ENCODE peak calls at places on chromosome 20, in seven cellular contexts. L is neuronal stem cell, N is mesendoderm, C is trophoblast cell, D is IMR-90, V is H9, E is H1. J is an unnamed sample.
A peak's percentile ranks its signal among the peaks of the same experiment; 100 is the strongest.

GRCh38 chr20:22684072-22684762 is 99.8 kb upstream of the FOXA2 start:
- DNase-seq in N (peak; percentile 86), L (peak; percentile 79), C (peak; percentile 49), V (peak; percentile 85), E (peak; percentile 83), D (peak; percentile 67), J (peak; percentile 73)

GRCh38 chr20:1844723-1845523 is 50.3 kb upstream of the SIRPA start:
- DNase-seq in C (peak; percentile 20), L (no peak), E (no peak), D (peak; percentile 92), N (no peak), V (no peak), J (peak; percentile 96)

GRCh38 chr20:18743665-18744440 is 69.7 kb upstream of the SCP2D1 start:
- DNase-seq in C (no peak), E (no peak), L (no peak), D (no peak), V (no peak), N (no peak), J (no peak)

GRCh38 chr20:8722277-8722928 is 346.5 kb upstream of the PLCB4 start:
- DNase-seq in D (peak; percentile 77), C (peak; percentile 41), N (peak; percentile 76), E (no peak), L (peak; percentile 57), V (no peak), J (peak; percentile 77)

GRCh38 chr20:11387189-11387754 is 530.4 kb upstream of the BTBD3 start:
- DNase-seq in N (no peak), D (peak; percentile 99), V (no peak), L (no peak), C (peak; percentile 73), E (no peak), J (peak; percentile 69)

GRCh38 chr20:44596010-44596409 is 13.6 kb downstream of the PKIG start:
- DNase-seq in D (no peak), V (no peak), E (no peak), N (no peak), L (no peak), C (peak; percentile 79), J (no peak)

GRCh38 chr20:51995551-51995951 is 193.2 kb upstream of the SALL4 start:
- DNase-seq in E (no peak), D (no peak), C (no peak), V (no peak), N (no peak), L (no peak), J (peak; percentile 20)

GRCh38 chr20:33672426-33673114 is 1.7 kb downstream of the NECAB3 start:
- DNase-seq in D (no peak), C (no peak), E (no peak), N (no peak), V (no peak), L (no peak), J (peak; percentile 51)

GRCh38 chr20:59836768-59837167 is 96.7 kb downstream of the SYCP2 start:
- DNase-seq in L (no peak), E (peak; percentile 29), D (no peak), C (no peak), N (no peak), V (peak; percentile 23), J (no peak)

GRCh38 chr20:17895641-17896246 is 72.8 kb downstream of the SNX5 start:
- DNase-seq in N (no peak), D (peak; percentile 70), C (peak; percentile 28), E (peak; percentile 59), V (no peak), L (no peak), J (peak; percentile 28)

GRCh38 chr20:22675337-22675736 is 91.0 kb upstream of the FOXA2 start:
- DNase-seq in N (no peak), D (no peak), E (no peak), C (no peak), L (no peak), V (no peak), J (no peak)

GRCh38 chr20:45822863-45823262 is 4.2 kb downstream of the TNNC2 start:
- DNase-seq in V (no peak), E (no peak), D (peak; percentile 47), C (peak; percentile 45), L (no peak), N (no peak), J (peak; percentile 40)

GRCh38 chr20:44065401-44066340 is 121.3 kb downstream of the JPH2 start:
- DNase-seq in C (no peak), L (no peak), N (no peak), D (no peak), E (peak; percentile 30), V (no peak), J (no peak)

GRCh38 chr20:34709836-34710567 is 5.9 kb downstream of the TP53INP2 start:
- DNase-seq in D (peak; percentile 51), L (peak; percentile 80), N (peak; percentile 70), V (peak; percentile 76), C (peak; percentile 48), E (no peak), J (peak; percentile 70)

GRCh38 chr20:25058051-25058796 is at the start of gene ACSS1:
- DNase-seq in C (no peak), N (no peak), E (peak; percentile 64), L (no peak), D (peak; percentile 31), V (peak; percentile 56), J (peak; percentile 40)

GRCh38 chr20:17972121-17972520 is 3.3 kb downstream of the MGME1 start:
- DNase-seq in V (no peak), L (no peak), D (peak; percentile 42), C (no peak), N (no peak), E (no peak), J (no peak)

GRCh38 chr20:8414611-8415274 is 282.7 kb downstream of the PLCB1 start:
- DNase-seq in L (no peak), C (no peak), V (no peak), E (no peak), D (peak; percentile 78), N (no peak), J (peak; percentile 65)

DNA sequence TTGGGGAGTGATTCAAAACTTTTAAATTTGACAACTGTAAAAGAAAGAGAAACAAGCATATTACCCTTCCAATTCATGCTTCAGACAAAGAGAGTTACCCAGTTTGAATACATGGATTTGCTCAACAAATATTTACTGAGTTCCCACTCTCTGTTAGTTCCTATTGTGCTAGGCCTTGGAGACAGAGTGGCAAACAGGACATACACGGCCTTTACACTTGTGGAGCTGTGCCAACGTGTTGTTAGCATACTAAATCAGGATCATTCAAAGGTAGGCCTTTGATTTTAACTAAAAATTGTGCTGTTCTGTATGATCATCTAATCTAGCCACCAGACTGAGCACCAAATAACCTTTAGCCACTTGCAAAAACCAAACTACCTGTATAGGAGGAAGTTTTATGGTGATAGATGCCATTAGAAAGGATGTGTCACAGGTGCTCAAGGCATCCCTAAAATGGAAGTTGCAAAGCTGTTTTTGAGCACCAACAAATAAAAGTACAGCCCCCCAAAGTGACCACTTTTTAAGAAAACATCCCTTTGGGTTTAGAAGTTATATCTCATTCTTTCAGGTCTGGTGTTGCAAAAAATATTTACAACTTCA is 84.5 kb downstream of the CHD6 start:
- DNase-seq in V (no peak), D (no peak), N (no peak), L (no peak), E (no peak), C (no peak), J (no peak)
- H3K4ac ChIP-seq in V (no peak overlapping the region), D (no peak overlapping the region), N (no peak overlapping the region), L (no peak overlapping the region), E (no peak overlapping the region), C (no peak overlapping the region), J (no peak overlapping the region)

GRCh38 chr20:50856475-50857041 is 61.7 kb downstream of the BCAS4 start:
- DNase-seq in E (no peak), L (no peak), V (no peak), N (no peak), C (no peak), D (no peak), J (no peak)
- H3K4ac ChIP-seq in E (no peak overlapping the region), L (no peak overlapping the region), V (no peak overlapping the region), N (no peak overlapping the region), C (no peak overlapping the region), D (no peak overlapping the region), J (no peak overlapping the region)

DNA sequence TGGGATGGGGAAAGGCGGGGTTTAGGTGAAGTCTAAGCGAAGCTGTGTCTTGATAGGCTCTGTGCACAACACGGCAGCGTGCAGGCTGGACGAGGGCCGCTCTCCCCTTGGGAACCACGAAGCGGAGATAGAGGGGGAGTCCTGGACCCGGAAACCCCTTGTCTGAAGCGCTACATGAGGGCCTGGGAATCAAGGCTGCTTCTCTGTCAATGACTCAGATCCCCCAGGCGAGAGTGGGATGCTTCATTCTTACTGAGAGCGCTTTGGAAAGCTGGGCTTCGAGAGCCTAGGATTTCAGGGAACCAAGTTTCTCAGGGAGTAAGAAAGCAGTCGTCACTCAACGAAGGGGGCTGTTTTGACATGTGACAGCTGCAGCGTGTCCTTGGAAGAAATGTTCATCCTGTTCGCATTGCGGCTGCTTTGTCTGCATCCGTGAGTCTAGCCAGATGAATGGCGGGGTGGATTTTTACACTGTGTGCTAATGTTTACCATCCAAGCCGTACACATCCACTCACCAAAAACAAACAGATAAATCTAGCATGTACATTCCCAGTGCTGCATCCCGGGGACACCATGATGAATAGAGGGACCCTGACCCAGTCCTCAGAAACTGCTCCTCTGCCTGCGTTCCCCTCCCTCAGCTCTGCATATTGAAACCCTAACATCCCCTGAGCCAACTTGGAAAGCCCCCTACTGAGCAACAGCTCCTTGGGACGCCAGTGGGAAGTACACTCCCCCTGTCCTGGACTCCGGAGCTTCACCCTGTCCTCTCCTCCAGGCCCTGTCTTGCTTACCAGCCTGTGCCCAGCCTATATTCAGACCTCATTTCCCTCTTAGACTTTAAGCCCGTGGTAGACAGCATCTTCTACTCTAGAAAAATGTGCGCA is 24.5 kb upstream of the RTF2 start:
- DNase-seq in L (no peak), N (no peak), C (no peak), V (no peak), D (peak; percentile 90), E (no peak), J (peak; percentile 82)
- H3K4ac ChIP-seq in L (no peak overlapping the region), N (no peak overlapping the region), C (no peak overlapping the region), V (no peak overlapping the region), D (peak overlapping the region; percentile 98), E (no peak overlapping the region), J (no peak overlapping the region)

GRCh38 chr20:53513168-53513488 is 80.5 kb downstream of the ZNF217 start:
- DNase-seq in L (no peak), V (no peak), E (no peak), N (no peak), D (no peak), C (no peak), J (no peak)

GRCh38 chr20:53513489-53514298 is 79.9 kb downstream of the ZNF217 start:
- DNase-seq in V (no peak), N (no peak), E (no peak), D (no peak), L (no peak), C (peak; percentile 95), J (no peak)

GRCh38 chr20:53510704-53511103 is 82.9 kb downstream of the ZNF217 start:
- DNase-seq in D (no peak), N (no peak), V (no peak), L (no peak), E (peak; percentile 37), C (no peak), J (no peak)

GRCh38 chr20:53512076-53512475 is 81.6 kb downstream of the ZNF217 start:
- DNase-seq in C (no peak), N (no peak), V (no peak), L (no peak), D (no peak), E (no peak), J (no peak)

DNA sequence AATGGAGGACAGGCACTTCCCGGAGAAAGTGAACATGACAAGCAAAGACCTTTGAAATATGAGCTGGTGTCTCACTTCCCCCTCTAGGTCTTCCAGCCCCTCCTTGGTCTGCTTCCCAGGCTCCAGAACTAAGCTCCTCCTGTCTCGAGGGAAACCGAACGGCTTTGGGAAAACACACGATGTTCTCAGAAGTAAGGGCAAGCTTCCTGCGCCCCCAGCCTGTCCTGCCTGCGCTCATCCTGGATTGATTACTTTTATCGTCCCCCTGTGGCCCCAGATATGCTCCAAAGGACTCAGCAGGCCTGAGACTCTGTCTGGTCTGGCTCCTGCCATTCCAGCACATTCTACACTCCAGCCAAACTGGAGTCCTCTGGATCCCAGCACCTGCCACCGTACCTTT is 83.4 kb downstream of the ZNF217 start:
- DNase-seq in D (no peak), V (no peak), C (no peak), N (no peak), E (peak; percentile 14), L (no peak), J (no peak)
- H3K4ac ChIP-seq in D (no peak overlapping the region), V (no peak overlapping the region), C (no peak overlapping the region), N (no peak overlapping the region), E (no peak overlapping the region), L (no peak overlapping the region), J (no peak overlapping the region)